ENCODE peak calls at places on chromosomes 13 and 19, in six cellular contexts. One of them, this sample, is unnamed.

GRCh38 chr13:103097366-103097928 is 31.2 kb upstream of the SLC10A2 start:
- DNase-seq in stomach: no peak
- DNase-seq in ovary: no peak
- DNase-seq in uterus: no peak
- DNase-seq in tibial nerve: no peak
- DNase-seq in A549: no peak
- DNase-seq in this sample: no peak

GRCh38 chr19:48053076-48053475 is 9.2 kb upstream of the CABP5 start:
- DNase-seq in stomach: no peak
- DNase-seq in ovary: no peak
- DNase-seq in uterus: no peak
- DNase-seq in tibial nerve: no peak
- DNase-seq in A549: no peak
- DNase-seq in this sample: no peak

GRCh38 chr13:112994084-112994780 is 25.2 kb downstream of the MCF2L start:
- DNase-seq in stomach: no peak
- DNase-seq in ovary: no peak
- DNase-seq in uterus: no peak
- DNase-seq in tibial nerve: no peak
- DNase-seq in A549: peak
- DNase-seq in this sample: no peak

GRCh38 chr13:95858286-95859075 is 181.5 kb downstream of the DNAJC3 start:
- DNase-seq in stomach: no peak
- DNase-seq in ovary: no peak
- DNase-seq in uterus: no peak
- DNase-seq in tibial nerve: no peak
- DNase-seq in A549: no peak
- DNase-seq in this sample: no peak

GRCh38 chr13:98892821-98893220 is 85.0 kb downstream of the DOCK9 start:
- DNase-seq in stomach: no peak
- DNase-seq in ovary: no peak
- DNase-seq in uterus: no peak
- DNase-seq in tibial nerve: no peak
- DNase-seq in A549: no peak
- DNase-seq in this sample: no peak

GRCh38 chr13:73991384-73991783 is 142.8 kb downstream of the KLF12 start:
- DNase-seq in stomach: no peak
- DNase-seq in ovary: no peak
- DNase-seq in uterus: no peak
- DNase-seq in tibial nerve: no peak
- DNase-seq in A549: no peak
- DNase-seq in this sample: no peak

GRCh38 chr19:2356036-2356646 is 3.9 kb upstream of the TMPRSS9 start:
- DNase-seq in stomach: no peak
- DNase-seq in ovary: no peak
- DNase-seq in uterus: no peak
- DNase-seq in tibial nerve: no peak
- DNase-seq in A549: no peak
- DNase-seq in this sample: no peak

GRCh38 chr19:8352134-8352827 is 9.2 kb upstream of the KANK3 start:
- DNase-seq in stomach: no peak
- DNase-seq in ovary: no peak
- DNase-seq in uterus: no peak
- DNase-seq in tibial nerve: no peak
- DNase-seq in A549: no peak
- DNase-seq in this sample: no peak

GRCh38 chr13:99983401-99984133 is 2.0 kb downstream of the ZIC2 start:
- DNase-seq in stomach: no peak
- DNase-seq in ovary: no peak
- DNase-seq in uterus: no peak
- DNase-seq in tibial nerve: no peak
- DNase-seq in A549: no peak
- DNase-seq in this sample: no peak

GRCh38 chr19:54209058-54209747 is 8.5 kb downstream of the RPS9 start:
- DNase-seq in stomach: no peak
- DNase-seq in ovary: no peak
- DNase-seq in uterus: no peak
- DNase-seq in tibial nerve: no peak
- DNase-seq in A549: peak
- DNase-seq in this sample: no peak

GRCh38 chr13:112824429-112824828 is 134.6 kb downstream of the ATP11A start:
- DNase-seq in stomach: peak
- DNase-seq in ovary: no peak
- DNase-seq in uterus: no peak
- DNase-seq in tibial nerve: no peak
- DNase-seq in A549: no peak
- DNase-seq in this sample: no peak

GRCh38 chr13:102856603-102857002 is 10.8 kb downstream of the ERCC5 start:
- DNase-seq in stomach: peak
- DNase-seq in ovary: no peak
- DNase-seq in uterus: no peak
- DNase-seq in tibial nerve: no peak
- DNase-seq in A549: no peak
- DNase-seq in this sample: no peak

GRCh38 chr19:4077011-4077382 is 10.3 kb upstream of the ZBTB7A start:
- DNase-seq in stomach: no peak
- DNase-seq in ovary: no peak
- DNase-seq in uterus: no peak
- DNase-seq in tibial nerve: no peak
- DNase-seq in A549: no peak
- DNase-seq in this sample: no peak

GRCh38 chr19:4081441-4082129 is 14.9 kb upstream of the ZBTB7A start:
- DNase-seq in stomach: no peak
- DNase-seq in ovary: no peak
- DNase-seq in uterus: no peak
- DNase-seq in tibial nerve: no peak
- DNase-seq in A549: peak
- DNase-seq in this sample: no peak

GRCh38 chr19:4080473-4080872 is 13.8 kb upstream of the ZBTB7A start:
- DNase-seq in stomach: no peak
- DNase-seq in ovary: no peak
- DNase-seq in uterus: no peak
- DNase-seq in tibial nerve: no peak
- DNase-seq in A549: no peak
- DNase-seq in this sample: no peak

GRCh38 chr19:4075373-4075772 is 8.7 kb upstream of the ZBTB7A start:
- DNase-seq in stomach: no peak
- DNase-seq in ovary: no peak
- DNase-seq in uterus: no peak
- DNase-seq in tibial nerve: no peak
- DNase-seq in A549: no peak
- DNase-seq in this sample: no peak

GRCh38 chr19:4077800-4078683 is 11.3 kb upstream of the ZBTB7A start:
- DNase-seq in stomach: peak
- DNase-seq in ovary: peak
- DNase-seq in uterus: peak
- DNase-seq in tibial nerve: peak
- DNase-seq in A549: no peak
- DNase-seq in this sample: peak
- TF ChIP-seq POLR2A in stomach: no peak
- TF ChIP-seq POLR2A in ovary: no peak
- TF ChIP-seq POLR2A in uterus: no peak
- TF ChIP-seq POLR2A in tibial nerve: no peak
- TF ChIP-seq POLR2A in A549: no peak
- TF ChIP-seq POLR2A in this sample: no peak

GRCh38 chr13:27482996-27483395 is 32.6 kb upstream of the MTIF3 start:
- DNase-seq in stomach: no peak
- DNase-seq in ovary: no peak
- DNase-seq in uterus: no peak
- DNase-seq in tibial nerve: no peak
- DNase-seq in A549: no peak
- DNase-seq in this sample: no peak
- TF ChIP-seq POLR2A in stomach: no peak
- TF ChIP-seq POLR2A in ovary: no peak
- TF ChIP-seq POLR2A in uterus: no peak
- TF ChIP-seq POLR2A in tibial nerve: no peak
- TF ChIP-seq POLR2A in A549: no peak
- TF ChIP-seq POLR2A in this sample: no peak

DNA sequence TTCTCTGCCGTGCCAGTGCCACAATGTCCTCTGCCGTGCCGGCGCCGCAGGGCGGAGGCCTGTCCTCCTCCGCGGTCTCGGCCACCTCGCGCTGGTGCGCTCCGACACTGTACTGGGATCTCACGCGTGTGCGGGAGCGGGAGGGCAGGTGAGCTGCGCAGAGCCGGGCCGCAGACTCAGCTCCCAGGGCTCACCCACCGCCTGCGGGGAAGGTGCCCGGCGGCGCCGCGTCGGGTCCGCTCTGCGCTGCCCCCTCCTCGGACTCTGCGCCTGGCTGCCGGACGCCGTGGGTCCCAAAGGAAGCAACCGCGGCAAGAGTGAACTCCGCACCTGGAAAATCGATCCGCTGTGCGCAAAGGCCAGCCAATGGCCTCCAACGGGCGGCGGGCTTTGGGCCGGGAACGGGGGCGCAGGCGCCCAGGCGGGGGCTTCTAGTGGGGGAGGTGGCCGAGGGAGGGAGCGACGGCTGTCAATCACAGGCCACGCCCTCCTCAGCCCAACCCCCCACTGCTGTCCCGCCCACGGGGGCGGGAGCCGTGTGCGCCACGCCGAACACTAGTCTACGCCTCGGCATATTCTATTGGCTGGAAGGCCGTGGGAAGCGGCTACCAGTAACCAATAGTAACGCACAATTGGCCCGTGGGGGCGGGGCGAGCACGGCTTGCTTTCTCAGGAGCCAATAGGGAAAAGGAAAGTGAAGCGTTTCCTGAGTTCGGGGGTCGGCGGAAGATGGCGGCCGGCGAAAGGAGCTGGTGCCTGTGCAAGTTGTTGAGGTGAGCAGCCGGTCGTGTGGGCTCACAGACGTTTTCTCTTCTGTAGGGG is at the start of gene ALG11:
- DNase-seq in stomach: peak
- DNase-seq in ovary: peak
- DNase-seq in uterus: peak
- DNase-seq in tibial nerve: peak
- DNase-seq in A549: peak
- DNase-seq in this sample: peak
- TF ChIP-seq POLR2A in stomach: no peak
- TF ChIP-seq POLR2A in ovary: peak
- TF ChIP-seq POLR2A in uterus: no peak
- TF ChIP-seq POLR2A in tibial nerve: peak
- TF ChIP-seq POLR2A in A549: peak
- TF ChIP-seq POLR2A in this sample: peak

DNA sequence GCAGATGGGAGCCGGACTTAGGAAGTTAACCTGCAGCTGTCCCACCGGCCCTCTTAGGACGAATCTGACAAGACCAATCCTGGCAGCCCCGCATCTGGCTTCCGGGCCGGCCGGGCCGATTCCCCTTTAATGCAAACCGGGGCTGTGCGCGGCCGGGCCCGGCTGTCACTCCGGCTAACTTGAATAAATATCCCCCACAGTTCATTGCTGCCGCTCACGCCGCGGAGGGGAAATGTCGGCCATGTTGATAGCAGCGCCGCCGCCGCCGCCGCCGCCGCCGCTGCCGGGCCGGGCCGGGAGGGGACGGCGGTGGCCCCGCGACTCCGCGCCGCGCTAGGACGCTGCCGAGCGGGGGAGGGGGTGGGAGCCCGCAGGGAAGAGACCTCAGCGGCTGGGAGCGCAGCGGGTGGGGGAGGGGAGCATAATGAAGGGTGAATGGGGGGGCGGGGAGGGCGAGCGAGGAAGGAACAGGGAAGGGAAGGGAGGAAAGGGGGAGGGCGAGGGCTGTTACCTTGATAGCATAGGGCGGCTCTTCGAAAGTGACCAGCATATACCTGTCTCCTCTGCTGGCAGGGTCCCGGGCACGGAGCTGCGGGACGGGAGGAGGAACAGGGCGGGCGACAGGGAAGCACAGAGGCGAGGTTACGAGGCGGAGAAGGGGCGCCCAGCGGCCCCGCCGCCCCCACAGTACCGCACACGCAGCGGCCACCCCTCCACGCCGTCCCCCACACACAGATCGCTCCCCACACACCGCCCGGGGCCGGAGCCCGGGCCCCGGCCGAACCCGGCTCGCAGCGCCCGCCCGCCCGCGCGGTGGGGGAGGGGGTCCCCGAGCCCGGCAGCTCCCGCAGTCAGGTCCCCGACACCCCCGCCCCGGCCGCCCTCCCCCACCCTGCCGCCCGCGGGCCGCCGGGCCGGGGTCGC is 1.1 kb downstream of the INTS6 start:
- DNase-seq in stomach: peak
- DNase-seq in ovary: peak
- DNase-seq in uterus: peak
- DNase-seq in tibial nerve: peak
- DNase-seq in A549: peak
- DNase-seq in this sample: peak
- TF ChIP-seq POLR2A in stomach: no peak
- TF ChIP-seq POLR2A in ovary: no peak
- TF ChIP-seq POLR2A in uterus: peak
- TF ChIP-seq POLR2A in tibial nerve: peak
- TF ChIP-seq POLR2A in A549: peak
- TF ChIP-seq POLR2A in this sample: peak

This sample was measured in erythroblast.